ENCODE peak calls at places on chromosomes 13 and 19, in nine cellular contexts. H is A549, J is adrenal gland, B is body of pancreas, N is IMR-90, D is endothelial cell of umbilical vein, P is lower leg skin, V is NB4, Y is ovary. F is an unnamed sample.
A peak's percentile ranks its signal among the peaks of the same experiment; 100 is the strongest.

GRCh38 chr19:2529473-2529918 is 53.6 kb downstream of the GADD45B start:
- DNase-seq in H (peak; percentile 68), J (no peak), B (no peak), N (peak; percentile 96), D (peak; percentile 75), P (peak; percentile 47), V (peak; percentile 91), Y (no peak), F (no peak)

GRCh38 chr13:75415720-75416119 is 66.2 kb downstream of the TBC1D4 start:
- DNase-seq in H (no peak), J (no peak), B (no peak), N (peak; percentile 89), D (peak; percentile 47), P (no peak), V (peak; percentile 73), Y (no peak), F (no peak)

GRCh38 chr13:31282741-31283455 is 83.1 kb downstream of the B3GLCT start:
- DNase-seq in H (no peak), J (no peak), B (no peak), N (no peak), D (no peak), P (no peak), V (peak; percentile 14), Y (no peak), F (no peak)

GRCh38 chr13:113903361-113903760 is 39.5 kb upstream of the GAS6 start:
- DNase-seq in H (no peak), J (no peak), B (no peak), N (peak; percentile 78), D (no peak), P (peak; percentile 12), V (no peak), Y (no peak), F (no peak)

GRCh38 chr19:8600816-8601215 is 9.7 kb downstream of the ADAMTS10 start:
- DNase-seq in H (no peak), J (no peak), B (no peak), N (no peak), D (no peak), P (no peak), V (no peak), Y (no peak), F (no peak)

GRCh38 chr13:83065136-83065535 is 817.1 kb downstream of the SLITRK1 start:
- DNase-seq in H (no peak), J (peak; percentile 10), B (peak; percentile 29), N (peak; percentile 63), D (no peak), P (peak; percentile 84), V (no peak), Y (peak; percentile 8), F (peak; percentile 6)

GRCh38 chr19:58509731-58510083 is 2.1 kb downstream of the SLC27A5 start:
- DNase-seq in H (no peak), J (no peak), B (no peak), N (no peak), D (no peak), P (no peak), V (no peak), Y (no peak), F (no peak)

GRCh38 chr13:113664751-113665581 is 2.1 kb upstream of the GRK1 start:
- DNase-seq in H (no peak), J (no peak), B (peak; percentile 35), N (no peak), D (no peak), P (no peak), V (no peak), Y (peak; percentile 3), F (no peak)

GRCh38 chr19:46603752-46604241 is 2.7 kb downstream of the CALM3 start:
- DNase-seq in H (no peak), J (peak; percentile 50), B (no peak), N (no peak), D (no peak), P (no peak), V (peak; percentile 37), Y (no peak), F (no peak)

GRCh38 chr13:54573186-54573585 is 1544.6 kb downstream of the OLFM4 start:
- DNase-seq in H (no peak), J (no peak), B (no peak), N (no peak), D (no peak), P (no peak), V (no peak), Y (no peak), F (no peak)

GRCh38 chr19:2337329-2337707 is 8.8 kb downstream of the SPPL2B start:
- DNase-seq in H (no peak), J (peak; percentile 26), B (peak; percentile 92), N (peak; percentile 43), D (no peak), P (no peak), V (no peak), Y (peak; percentile 60), F (no peak)

GRCh38 chr13:82477436-82477835 is 1404.8 kb downstream of the SLITRK1 start:
- DNase-seq in H (no peak), J (no peak), B (no peak), N (no peak), D (no peak), P (no peak), V (no peak), Y (no peak), F (no peak)

GRCh38 chr13:30114586-30115256 is 192.6 kb downstream of the KATNAL1 start:
- DNase-seq in H (peak; percentile 60), J (peak; percentile 91), B (peak; percentile 96), N (peak; percentile 82), D (peak; percentile 80), P (peak; percentile 88), V (peak; percentile 92), Y (peak; percentile 80), F (peak; percentile 90)

GRCh38 chr13:49652691-49653305 is 24.5 kb downstream of the ARL11 start:
- DNase-seq in H (peak; percentile 58), J (peak; percentile 28), B (peak; percentile 43), N (peak; percentile 10), D (peak; percentile 37), P (peak; percentile 27), V (peak; percentile 71), Y (no peak), F (peak; percentile 17)

GRCh38 chr13:98025480-98026025 is 72.1 kb downstream of the IPO5 start:
- DNase-seq in H (no peak), J (no peak), B (no peak), N (peak; percentile 88), D (no peak), P (no peak), V (no peak), Y (no peak), F (no peak)

GRCh38 chr19:54995561-54995960 is 29.4 kb downstream of the NLRP2 start:
- DNase-seq in H (no peak), J (no peak), B (no peak), N (no peak), D (no peak), P (no peak), V (no peak), Y (no peak), F (no peak)
- TF ChIP-seq POLR2A in H (no peak), J (no peak), B (no peak), N (no peak), D (no peak), P (no peak), V (no peak), Y (no peak), F (no peak)

GRCh38 chr19:41705393-41706174 is 2.8 kb upstream of the CEACAM5 start:
- DNase-seq in H (peak; percentile 58), J (peak; percentile 15), B (peak; percentile 45), N (no peak), D (peak; percentile 17), P (no peak), V (peak; percentile 36), Y (no peak), F (peak; percentile 7)

GRCh38 chr19:41706741-41707501 is 1.5 kb upstream of the CEACAM5 start:
- DNase-seq in H (peak; percentile 99), J (peak; percentile 21), B (peak; percentile 79), N (no peak), D (peak; percentile 49), P (no peak), V (peak; percentile 61), Y (no peak), F (peak; percentile 22)

GRCh38 chr19:41708481-41708880 is at the start of gene CEACAM5:
- DNase-seq in H (no peak), J (no peak), B (no peak), N (no peak), D (no peak), P (no peak), V (no peak), Y (no peak), F (no peak)

GRCh38 chr19:41707871-41708371 is 505 bp upstream of the CEACAM5 start:
- DNase-seq in H (no peak), J (no peak), B (no peak), N (no peak), D (no peak), P (no peak), V (no peak), Y (no peak), F (no peak)

GRCh38 chr19:41707502-41707812 is 969 bp upstream of the CEACAM5 start:
- DNase-seq in H (peak; percentile 60), J (no peak), B (no peak), N (no peak), D (no peak), P (no peak), V (no peak), Y (no peak), F (no peak)
- TF ChIP-seq CTCF in H (no peak), J (no peak), B (no peak), N (no peak), D (no peak), P (no peak), V (peak; percentile 27), Y (no peak), F (no peak)

GRCh38 chr13:44158741-44159632 is 214.6 kb upstream of the SERP2 start:
- DNase-seq in H (no peak), J (no peak), B (no peak), N (no peak), D (peak; percentile 9), P (no peak), V (no peak), Y (peak; percentile 18), F (no peak)

GRCh38 chr13:44157614-44158013 is 216.0 kb upstream of the SERP2 start:
- DNase-seq in H (no peak), J (no peak), B (no peak), N (no peak), D (no peak), P (no peak), V (no peak), Y (no peak), F (no peak)

GRCh38 chr13:44158055-44158655 is 215.5 kb upstream of the SERP2 start:
- DNase-seq in H (no peak), J (no peak), B (no peak), N (no peak), D (no peak), P (no peak), V (no peak), Y (no peak), F (no peak)

GRCh38 chr13:44155422-44156293 is 218.0 kb upstream of the SERP2 start:
- DNase-seq in H (no peak), J (peak; percentile 29), B (peak; percentile 77), N (peak; percentile 45), D (peak; percentile 9), P (peak; percentile 54), V (no peak), Y (peak; percentile 70), F (peak; percentile 78)

GRCh38 chr13:44156294-44156658 is 217.3 kb upstream of the SERP2 start:
- DNase-seq in H (no peak), J (no peak), B (no peak), N (no peak), D (no peak), P (no peak), V (no peak), Y (no peak), F (no peak)
- H3K4me3 ChIP-seq in H (no peak overlapping the region), J (no peak overlapping the region), B (no peak overlapping the region), N (no peak overlapping the region), D (no peak overlapping the region), P (no peak overlapping the region), V (no peak overlapping the region), Y (peak overlapping the region; percentile 32), F (no peak overlapping the region)

GRCh38 chr19:18223860-18224524 is 2.2 kb downstream of the PDE4C start:
- DNase-seq in H (no peak), J (peak; percentile 31), B (peak; percentile 19), N (no peak), D (peak; percentile 18), P (no peak), V (no peak), Y (no peak), F (no peak)
- TF ChIP-seq POLR2A in H (no peak), J (no peak), B (no peak), N (no peak), D (no peak), P (no peak), V (no peak), Y (no peak), F (no peak)

F was measured in thyroid gland.